ENCODE peak calls at places on chromosomes 13 and 19, in four cellular contexts. R is SK-N-SH, X is hepatocyte, C is tibial nerve. I is an unnamed sample.

GRCh38 chr19:40646564-40647254 is 43.7 kb downstream of the NUMBL start:
- DNase-seq in R (no peak), X (no peak), C (no peak), I (no peak)

GRCh38 chr13:108227651-108228272 is 9.6 kb downstream of the ABHD13 start:
- DNase-seq in R (peak), X (peak), C (no peak), I (peak)

GRCh38 chr19:5470264-5470671 is 15.1 kb downstream of the ZNRF4 start:
- DNase-seq in R (no peak), X (peak), C (no peak), I (no peak)

GRCh38 chr19:30001301-30001700 is 59.3 kb downstream of the URI1 start:
- DNase-seq in R (no peak), X (no peak), C (no peak), I (no peak)

GRCh38 chr13:113881614-113882265 is 17.9 kb upstream of the GAS6 start:
- DNase-seq in R (no peak), X (no peak), C (no peak), I (no peak)

GRCh38 chr19:32219392-32219791 is 126.0 kb upstream of the ZNF507 start:
- DNase-seq in R (no peak), X (no peak), C (no peak), I (no peak)

GRCh38 chr13:40664100-40665060 is 2.1 kb downstream of the FOXO1 start:
- DNase-seq in R (peak), X (peak), C (peak), I (peak)

GRCh38 chr19:58581227-58582141 is 8.3 kb upstream of the MZF1 start:
- DNase-seq in R (no peak), X (peak), C (peak), I (peak)

GRCh38 chr13:32629313-32629712 is 43.1 kb downstream of the PDS5B start:
- DNase-seq in R (no peak), X (no peak), C (no peak), I (no peak)

GRCh38 chr19:4350726-4351125 is 7.4 kb downstream of the MPND start:
- DNase-seq in R (no peak), X (no peak), C (no peak), I (no peak)
- H3K27ac ChIP-seq in R (no peak), X (no peak), C (no peak), I (no peak)

DNA sequence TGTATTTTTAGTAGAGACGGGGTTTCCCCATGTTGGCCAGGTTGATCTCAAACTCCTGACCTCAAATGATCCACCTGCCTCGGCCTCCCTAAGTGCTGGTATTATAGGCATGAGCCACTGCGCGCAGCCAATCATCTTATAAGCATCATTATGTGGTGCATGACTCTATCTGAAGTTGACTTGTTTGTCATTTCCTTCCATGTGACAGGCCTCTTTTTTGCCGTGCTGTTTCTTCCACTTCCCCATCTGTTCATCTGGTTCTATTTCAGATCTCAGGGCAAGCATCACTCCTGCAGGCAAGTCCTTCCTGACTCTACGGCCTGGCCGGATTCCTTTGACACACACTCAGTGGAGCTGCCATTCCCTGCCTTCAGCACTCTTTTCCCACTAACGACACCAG is 15.2 kb downstream of the COL5A3 start:
- DNase-seq in R (no peak), X (no peak), C (no peak), I (no peak)
- TF ChIP-seq CTCF in R (no peak), X (no peak), C (no peak), I (no peak)

GRCh38 chr13:49400755-49401659 is 42.9 kb downstream of the CAB39L start:
- DNase-seq in R (peak), X (peak), C (no peak), I (peak)
- H3K4me3 ChIP-seq in R (no peak), X (no peak), C (peak), I (no peak)

DNA sequence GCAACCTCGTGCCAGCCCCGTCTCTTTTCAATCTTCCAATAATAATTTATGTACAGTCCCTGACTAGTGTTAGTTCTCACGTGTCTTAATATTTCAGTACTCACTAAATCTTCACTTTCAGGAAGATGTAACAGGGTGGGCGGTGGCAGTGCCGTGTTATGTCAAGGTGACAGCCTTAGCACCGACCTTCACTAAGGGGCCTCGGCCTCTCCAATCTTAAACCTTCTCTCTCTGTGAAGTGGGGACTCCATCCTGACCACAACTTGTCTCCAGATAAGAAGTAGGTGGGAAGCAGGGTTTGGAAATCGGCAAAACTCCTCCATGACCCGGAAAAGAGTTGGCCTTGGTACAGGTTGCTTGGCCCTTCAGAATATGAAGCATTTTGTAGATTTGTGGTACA is 1.8 kb downstream of the RPS19 start:
- DNase-seq in R (no peak), X (no peak), C (no peak), I (no peak)
- H3K27ac ChIP-seq in R (no peak), X (no peak), C (no peak), I (no peak)

GRCh38 chr19:1661995-1662394 is 9.6 kb upstream of the TCF3 start:
- DNase-seq in R (no peak), X (no peak), C (no peak), I (no peak)

GRCh38 chr19:1668048-1668338 is 15.6 kb upstream of the TCF3 start:
- DNase-seq in R (no peak), X (no peak), C (no peak), I (no peak)

GRCh38 chr19:1663854-1664253 is 11.4 kb upstream of the TCF3 start:
- DNase-seq in R (no peak), X (no peak), C (no peak), I (no peak)

GRCh38 chr19:1668339-1669123 is 16.1 kb upstream of the TCF3 start:
- DNase-seq in R (no peak), X (peak), C (no peak), I (no peak)

DNA sequence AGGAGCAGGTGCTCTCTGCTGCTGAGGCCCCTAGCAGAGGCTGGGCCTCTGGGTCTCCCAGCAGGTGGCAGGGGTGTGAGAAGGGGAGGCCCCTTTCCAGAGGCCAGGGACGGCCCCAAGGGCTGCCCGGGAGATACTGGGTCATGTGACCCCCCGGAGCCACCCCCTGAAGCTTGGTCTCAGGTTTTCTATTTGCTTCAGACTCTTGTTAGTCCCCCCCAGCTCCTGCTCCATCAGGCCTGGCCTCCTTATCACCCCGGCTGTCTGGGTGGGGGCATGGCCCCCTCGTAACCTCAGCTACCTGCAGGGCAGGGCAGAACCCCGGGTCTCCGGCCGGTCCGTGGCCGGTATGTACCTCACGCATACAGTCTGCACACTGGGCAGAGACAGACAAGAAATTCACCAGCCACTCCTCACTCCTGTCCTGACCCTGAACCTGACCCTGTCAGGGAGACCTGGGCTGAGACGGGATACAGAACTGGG is 13.2 kb upstream of the TCF3 start:
- DNase-seq in R (no peak), X (no peak), C (no peak), I (no peak)
- TF ChIP-seq CTCF in R (no peak), X (no peak), C (no peak), I (no peak)